ENCODE peak calls at places on chromosomes 12 and 14, in seven cellular contexts. T is cardiac muscle cell; I is CMK; B is activated CD4-positive, alpha-beta T cell treated with anti-CD3 and anti-CD28 coated beads for 36 hours; U is NAMALWA; Q is HTR-8/SVneo; W is HuH-7. P is an unnamed sample.

GRCh38 chr14:104297313-104297704 is 158.9 kb downstream of the KIF26A start:
- DNase-seq in T (no peak), I (no peak), B (no peak), U (no peak), Q (no peak), W (no peak), P (no peak)

GRCh38 chr14:93220509-93220908 is 13.5 kb downstream of the UBR7 start:
- DNase-seq in T (no peak), I (no peak), B (no peak), U (peak; percentile 28), Q (no peak), W (no peak), P (no peak)

GRCh38 chr12:131613678-131614077 is 97.2 kb upstream of the SFSWAP start:
- DNase-seq in T (no peak), I (no peak), B (no peak), U (no peak), Q (no peak), W (no peak), P (no peak)

GRCh38 chr12:125376422-125376821 is 311.2 kb downstream of the AACS start:
- DNase-seq in T (no peak), I (no peak), B (no peak), U (no peak), Q (no peak), W (no peak), P (no peak)

GRCh38 chr12:42291680-42292079 is 34.2 kb downstream of the ZCRB1 start:
- DNase-seq in T (no peak), I (no peak), B (no peak), U (no peak), Q (no peak), W (no peak), P (no peak)

GRCh38 chr14:103214461-103214958 is 91.2 kb downstream of the TNFAIP2 start:
- DNase-seq in T (no peak), I (no peak), B (no peak), U (no peak), Q (no peak), W (no peak), P (no peak)

GRCh38 chr12:63899396-63899795 is 54.9 kb downstream of the SRGAP1 start:
- DNase-seq in T (no peak), I (no peak), B (no peak), U (no peak), Q (no peak), W (no peak), P (no peak)

GRCh38 chr14:100298551-100299237 is 7.5 kb downstream of the SLC25A29 start:
- DNase-seq in T (no peak), I (no peak), B (no peak), U (peak; percentile 47), Q (no peak), W (no peak), P (no peak)

GRCh38 chr14:85960781-85961180 is 430.8 kb downstream of the FLRT2 start:
- DNase-seq in T (no peak), I (no peak), B (no peak), U (no peak), Q (no peak), W (no peak), P (peak; percentile 1)

GRCh38 chr12:84913151-84913550 is 552 bp upstream of the SLC6A15 start:
- DNase-seq in T (peak; percentile 23), I (no peak), B (no peak), U (no peak), Q (no peak), W (peak; percentile 10), P (peak; percentile 68)

GRCh38 chr14:50736932-50737419 is 68.9 kb upstream of the SAV1 start:
- DNase-seq in T (no peak), I (no peak), B (peak; percentile 68), U (no peak), Q (no peak), W (no peak), P (no peak)

GRCh38 chr12:51869931-51870330 is 18.0 kb upstream of the ANKRD33 start:
- DNase-seq in T (no peak), I (no peak), B (no peak), U (no peak), Q (no peak), W (no peak), P (no peak)

GRCh38 chr14:69360438-69361108 is 37.5 kb downstream of the ERH start:
- DNase-seq in T (no peak), I (no peak), B (peak; percentile 60), U (peak; percentile 55), Q (no peak), W (no peak), P (no peak)

GRCh38 chr12:6167327-6168280 is 32.6 kb upstream of the CD9 start:
- DNase-seq in T (no peak), I (no peak), B (peak; percentile 84), U (peak; percentile 36), Q (peak; percentile 92), W (no peak), P (peak; percentile 85)

GRCh38 chr12:57726151-57726883 is 12.2 kb downstream of the AGAP2 start:
- DNase-seq in T (peak; percentile 69), I (no peak), B (peak; percentile 59), U (no peak), Q (peak; percentile 96), W (peak; percentile 96), P (peak; percentile 100)

GRCh38 chr14:60722163-60722835 is 1.9 kb downstream of the SIX4 start:
- DNase-seq in T (peak; percentile 90), I (no peak), B (peak; percentile 49), U (peak; percentile 39), Q (peak; percentile 95), W (peak; percentile 90), P (peak; percentile 78)

GRCh38 chr14:26598081-26598671 is 343 bp upstream of the NOVA1 start:
- DNase-seq in T (peak; percentile 96), I (no peak), B (peak; percentile 54), U (no peak), Q (peak; percentile 90), W (peak; percentile 88), P (peak; percentile 97)

GRCh38 chr12:43836455-43836989 is 641 bp downstream of the TMEM117 start:
- DNase-seq in T (no peak), I (no peak), B (peak; percentile 16), U (peak; percentile 44), Q (peak; percentile 42), W (no peak), P (no peak)

GRCh38 chr14:77822741-77823140 is 22.8 kb downstream of the ADCK1 start:
- DNase-seq in T (no peak), I (no peak), B (no peak), U (no peak), Q (no peak), W (no peak), P (no peak)

GRCh38 chr14:23307146-23307447 is 464 bp downstream of the BCL2L2 start:
- DNase-seq in T (no peak), I (no peak), B (no peak), U (no peak), Q (no peak), W (no peak), P (no peak)

GRCh38 chr12:1539135-1539534 is 55.2 kb downstream of the FBXL14 start:
- DNase-seq in T (no peak), I (no peak), B (no peak), U (no peak), Q (no peak), W (no peak), P (no peak)

GRCh38 chr12:69405466-69405865 is 45.9 kb downstream of the YEATS4 start:
- DNase-seq in T (no peak), I (no peak), B (no peak), U (no peak), Q (peak; percentile 78), W (no peak), P (peak; percentile 48)

GRCh38 chr12:11545438-11546330 is 103.8 kb upstream of the ETV6 start:
- DNase-seq in T (peak; percentile 14), I (peak; percentile 47), B (peak; percentile 67), U (peak; percentile 73), Q (no peak), W (no peak), P (no peak)

GRCh38 chr12:55899035-55899434 is 28.7 kb downstream of the PYM1 start:
- DNase-seq in T (no peak), I (no peak), B (peak; percentile 67), U (no peak), Q (no peak), W (no peak), P (no peak)

GRCh38 chr12:66713984-66714383 is 35.1 kb upstream of the GRIP1 start:
- DNase-seq in T (no peak), I (no peak), B (no peak), U (no peak), Q (no peak), W (no peak), P (no peak)

GRCh38 chr14:23078692-23079116 is 16.2 kb downstream of the ACIN1 start:
- DNase-seq in T (no peak), I (no peak), B (no peak), U (no peak), Q (peak; percentile 41), W (no peak), P (no peak)

GRCh38 chr12:70719672-70720420 is 82.6 kb upstream of the PTPRB start:
- DNase-seq in T (peak; percentile 65), I (no peak), B (peak; percentile 55), U (peak; percentile 66), Q (peak; percentile 29), W (peak; percentile 25), P (peak; percentile 64)

GRCh38 chr12:54371328-54372112 is 7.2 kb upstream of the GPR84 start:
- DNase-seq in T (no peak), I (no peak), B (no peak), U (no peak), Q (no peak), W (no peak), P (peak; percentile 84)

GRCh38 chr12:47812797-47813490 is 6.8 kb downstream of the HDAC7 start:
- DNase-seq in T (peak; percentile 94), I (no peak), B (peak; percentile 98), U (peak; percentile 91), Q (peak; percentile 89), W (no peak), P (peak; percentile 87)

GRCh38 chr14:81536125-81536771 is 2.6 kb upstream of the SEL1L start:
- DNase-seq in T (no peak), I (no peak), B (no peak), U (no peak), Q (no peak), W (no peak), P (no peak)

GRCh38 chr14:102759416-102759815 is 17.8 kb upstream of the TRAF3 start:
- DNase-seq in T (no peak), I (no peak), B (no peak), U (no peak), Q (no peak), W (no peak), P (no peak)

GRCh38 chr12:131628341-131628740 is 82.5 kb upstream of the SFSWAP start:
- DNase-seq in T (no peak), I (no peak), B (no peak), U (no peak), Q (no peak), W (no peak), P (peak; percentile 0)

GRCh38 chr14:101020971-101021370 is 117.4 kb upstream of the RTL1 start:
- DNase-seq in T (no peak), I (no peak), B (no peak), U (no peak), Q (no peak), W (no peak), P (peak; percentile 1)

GRCh38 chr12:10720974-10721565 is 2.1 kb downstream of the YBX3 start:
- DNase-seq in T (no peak), I (no peak), B (no peak), U (peak; percentile 38), Q (no peak), W (no peak), P (no peak)